ENCODE peak calls at places on chromosome 11, in ten cellular contexts. Y is spleen, J is tibial nerve, F is A549, Q is thyroid gland, A is GM12891, K is IMR-90, W is heart left ventricle, I is HCT116, D is HepG2. T is an unnamed sample.

GRCh38 chr11:113179181-113179701 is 135.1 kb upstream of the TTC12 start:
- DNase-seq in Y (no peak), J (no peak), F (no peak), Q (no peak), A (no peak), K (no peak), W (no peak), I (no peak), D (no peak), T (no peak)

GRCh38 chr11:82750643-82751139 is 17.0 kb upstream of the FAM181B start:
- DNase-seq in Y (no peak), J (no peak), F (no peak), Q (no peak), A (no peak), K (no peak), W (no peak), I (no peak), D (no peak), T (no peak)

GRCh38 chr11:70644343-70645060 is 246.2 kb downstream of the CTTN start:
- DNase-seq in Y (no peak), J (no peak), F (no peak), Q (no peak), A (no peak), K (no peak), W (no peak), I (no peak), D (no peak), T (no peak)

GRCh38 chr11:76629133-76629852 is 41.3 kb downstream of the LRRC32 start:
- DNase-seq in Y (no peak), J (peak), F (no peak), Q (peak), A (no peak), K (peak), W (peak), I (no peak), D (no peak), T (no peak)

GRCh38 chr11:36455658-36456111 is 54.4 kb downstream of the TRAF6 start:
- DNase-seq in Y (no peak), J (peak), F (peak), Q (peak), A (no peak), K (peak), W (peak), I (no peak), D (no peak), T (no peak)

GRCh38 chr11:112780351-112781043 is 180.7 kb upstream of the NCAM1 start:
- DNase-seq in Y (no peak), J (no peak), F (no peak), Q (no peak), A (no peak), K (peak), W (peak), I (no peak), D (no peak), T (no peak)

GRCh38 chr11:64848779-64849599 is 4.5 kb upstream of the CDC42BPG start:
- DNase-seq in Y (peak), J (no peak), F (no peak), Q (peak), A (no peak), K (no peak), W (no peak), I (no peak), D (no peak), T (no peak)

GRCh38 chr11:34548278-34548677 is 34.7 kb upstream of the ELF5 start:
- DNase-seq in Y (no peak), J (no peak), F (no peak), Q (peak), A (no peak), K (no peak), W (no peak), I (no peak), D (no peak), T (no peak)

GRCh38 chr11:104451193-104451592 is 287.2 kb upstream of the PDGFD start:
- DNase-seq in Y (no peak), J (no peak), F (no peak), Q (peak), A (no peak), K (no peak), W (peak), I (no peak), D (no peak), T (no peak)

GRCh38 chr11:44496391-44496790 is 69.1 kb upstream of the CD82 start:
- DNase-seq in Y (no peak), J (no peak), F (no peak), Q (no peak), A (no peak), K (no peak), W (no peak), I (no peak), D (no peak), T (no peak)

GRCh38 chr11:128324531-128325141 is 262.7 kb downstream of the ETS1 start:
- DNase-seq in Y (peak), J (no peak), F (no peak), Q (peak), A (no peak), K (no peak), W (no peak), I (no peak), D (no peak), T (no peak)

GRCh38 chr11:76694664-76695063 is 24.1 kb upstream of the LRRC32 start:
- DNase-seq in Y (no peak), J (no peak), F (peak), Q (no peak), A (no peak), K (peak), W (no peak), I (no peak), D (no peak), T (no peak)

GRCh38 chr11:71946144-71946571 is 17.3 kb downstream of the RNF121 start:
- DNase-seq in Y (no peak), J (no peak), F (peak), Q (no peak), A (no peak), K (peak), W (no peak), I (no peak), D (peak), T (peak)

GRCh38 chr11:68213555-68214172 is 568 bp upstream of the KMT5B start:
- DNase-seq in Y (peak), J (peak), F (peak), Q (peak), A (peak), K (peak), W (peak), I (peak), D (peak), T (peak)

GRCh38 chr11:68214173-68215086 is 1.3 kb upstream of the KMT5B start:
- DNase-seq in Y (peak), J (no peak), F (no peak), Q (peak), A (no peak), K (no peak), W (peak), I (no peak), D (no peak), T (no peak)

GRCh38 chr11:68211546-68211945 is 1.6 kb downstream of the KMT5B start:
- DNase-seq in Y (no peak), J (no peak), F (no peak), Q (peak), A (no peak), K (no peak), W (no peak), I (no peak), D (no peak), T (no peak)

GRCh38 chr11:68213135-68213515 is at the start of gene KMT5B:
- DNase-seq in Y (no peak), J (peak), F (no peak), Q (no peak), A (no peak), K (peak), W (peak), I (peak), D (no peak), T (peak)

GRCh38 chr11:68212421-68213134 is 518 bp downstream of the KMT5B start:
- DNase-seq in Y (peak), J (peak), F (peak), Q (peak), A (peak), K (peak), W (peak), I (peak), D (peak), T (peak)
- TF ChIP-seq POLR2A in Y (no peak), J (peak), F (peak), Q (peak), A (no peak), K (no peak), W (no peak), I (no peak), D (no peak), T (peak)

GRCh38 chr11:119014209-119014924 is 3.8 kb downstream of the RPS25 start:
- DNase-seq in Y (peak), J (no peak), F (no peak), Q (no peak), A (no peak), K (no peak), W (no peak), I (no peak), D (no peak), T (no peak)
- TF ChIP-seq POLR2A in Y (no peak), J (no peak), F (no peak), Q (no peak), A (peak), K (peak), W (no peak), I (no peak), D (no peak), T (peak)

GRCh38 chr11:111378773-111379499 is at the start of gene POU2AF1:
- DNase-seq in Y (peak), J (no peak), F (no peak), Q (peak), A (peak), K (peak), W (no peak), I (no peak), D (no peak), T (no peak)
- TF ChIP-seq POLR2A in Y (no peak), J (no peak), F (no peak), Q (peak), A (peak), K (no peak), W (no peak), I (no peak), D (no peak), T (no peak)

DNA sequence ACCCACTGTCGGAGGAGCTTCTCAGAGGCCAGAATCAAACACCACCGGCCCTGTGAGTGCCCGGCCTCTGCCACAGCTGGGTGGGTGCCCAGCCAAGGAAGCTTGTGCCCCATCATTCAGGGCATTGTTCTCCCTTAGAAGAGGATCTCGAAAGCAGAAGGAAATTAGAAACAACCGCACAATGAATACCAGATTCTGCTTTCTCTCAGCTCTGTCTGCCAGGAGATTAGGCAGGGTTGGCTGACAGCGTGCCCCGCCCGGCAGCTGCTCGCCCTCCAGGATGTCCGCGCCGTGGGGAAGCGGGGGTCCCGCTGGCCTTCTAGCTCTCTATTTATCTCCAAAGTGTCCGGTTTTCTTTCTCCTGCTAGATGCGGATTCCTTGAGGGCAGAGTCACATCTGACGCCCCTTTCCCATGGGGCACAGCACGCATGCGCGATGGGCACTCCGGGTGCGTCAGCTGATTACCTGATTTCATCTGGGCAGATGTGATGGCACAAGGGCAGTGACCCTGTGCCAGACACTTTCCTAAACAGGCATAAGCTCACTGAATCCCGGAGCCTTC is 25.5 kb downstream of the SCGB1A1 start:
- DNase-seq in Y (peak), J (peak), F (no peak), Q (peak), A (no peak), K (peak), W (peak), I (no peak), D (no peak), T (peak)
- TF ChIP-seq POLR2A in Y (no peak), J (no peak), F (no peak), Q (no peak), A (no peak), K (peak), W (no peak), I (no peak), D (no peak), T (peak)

GRCh38 chr11:121018746-121019145 is 5.2 kb upstream of the TBCEL start:
- DNase-seq in Y (no peak), J (no peak), F (no peak), Q (no peak), A (no peak), K (no peak), W (no peak), I (no peak), D (no peak), T (no peak)

GRCh38 chr11:121029813-121030445 is 6.0 kb downstream of the TBCEL start:
- DNase-seq in Y (no peak), J (no peak), F (no peak), Q (no peak), A (no peak), K (no peak), W (no peak), I (no peak), D (no peak), T (no peak)

GRCh38 chr11:121024989-121025388 is 1.1 kb downstream of the TBCEL start:
- DNase-seq in Y (no peak), J (no peak), F (no peak), Q (peak), A (peak), K (peak), W (peak), I (no peak), D (peak), T (peak)

GRCh38 chr11:121029153-121029552 is 5.3 kb downstream of the TBCEL start:
- DNase-seq in Y (no peak), J (no peak), F (no peak), Q (no peak), A (no peak), K (no peak), W (no peak), I (no peak), D (no peak), T (no peak)

DNA sequence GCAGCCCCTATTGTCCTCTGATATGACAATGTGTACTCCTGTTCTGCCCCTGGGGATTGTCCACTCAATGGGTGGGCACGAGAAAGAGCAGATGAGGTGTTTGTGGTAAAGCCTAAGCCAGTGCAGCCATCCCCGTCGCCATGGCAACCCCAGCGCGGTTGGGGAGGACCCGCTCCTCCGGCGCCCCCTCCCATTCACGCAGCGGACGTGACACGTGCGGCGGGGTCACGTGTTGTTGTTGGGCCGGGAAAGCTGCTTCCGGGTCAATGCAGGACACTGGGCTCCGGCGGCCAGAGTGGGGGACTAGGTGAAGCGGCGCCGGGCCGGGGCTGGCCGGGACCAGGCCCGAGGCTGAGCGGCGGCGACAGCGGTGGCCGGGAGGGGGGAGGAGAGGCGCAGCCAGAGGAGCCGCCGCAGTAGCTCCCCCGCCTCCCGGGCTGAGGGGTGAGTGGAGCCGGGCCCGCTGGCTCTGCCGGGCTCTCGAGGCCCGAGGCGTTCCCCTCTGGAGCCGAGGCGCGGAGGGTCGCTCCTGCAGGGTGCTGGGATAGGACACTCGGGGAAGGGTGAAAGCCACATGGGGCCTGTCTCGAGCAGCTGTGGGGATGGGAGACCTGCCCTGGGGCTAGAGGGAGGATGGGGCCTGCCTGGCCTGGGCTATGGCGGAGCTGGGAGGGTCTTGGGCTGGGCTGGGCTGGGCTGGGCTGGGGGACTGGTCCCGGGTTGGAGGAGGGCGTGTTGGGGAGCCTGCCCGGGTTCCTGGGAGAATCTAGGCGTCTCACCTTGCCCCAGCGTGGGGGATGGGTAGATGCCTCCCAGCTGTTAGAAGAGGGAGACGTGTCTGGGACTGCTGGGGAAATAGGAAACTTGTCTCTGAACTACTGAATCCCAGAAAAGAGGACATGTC is at the start of gene TBCEL:
- DNase-seq in Y (peak), J (peak), F (peak), Q (peak), A (peak), K (peak), W (peak), I (peak), D (peak), T (peak)
- TF ChIP-seq POLR2A in Y (no peak), J (no peak), F (peak), Q (peak), A (no peak), K (peak), W (peak), I (peak), D (peak), T (peak)

GRCh38 chr11:1750481-1750839 is at the start of gene IFITM10:
- DNase-seq in Y (no peak), J (no peak), F (no peak), Q (no peak), A (no peak), K (no peak), W (no peak), I (no peak), D (no peak), T (peak)
- TF ChIP-seq POLR2A in Y (no peak), J (no peak), F (no peak), Q (no peak), A (no peak), K (no peak), W (no peak), I (no peak), D (peak), T (peak)

GRCh38 chr11:78188809-78189724 is at the start of gene USP35:
- DNase-seq in Y (peak), J (no peak), F (no peak), Q (no peak), A (no peak), K (no peak), W (no peak), I (no peak), D (no peak), T (no peak)

GRCh38 chr11:78187366-78188011 is 937 bp downstream of the KCTD21 start:
- DNase-seq in Y (no peak), J (no peak), F (no peak), Q (no peak), A (no peak), K (no peak), W (peak), I (no peak), D (no peak), T (no peak)

GRCh38 chr11:78189851-78190250 is 1.1 kb downstream of the USP35 start:
- DNase-seq in Y (peak), J (no peak), F (no peak), Q (no peak), A (no peak), K (no peak), W (no peak), I (no peak), D (no peak), T (no peak)

GRCh38 chr11:78190374-78190773 is 1.7 kb downstream of the USP35 start:
- DNase-seq in Y (peak), J (no peak), F (no peak), Q (no peak), A (no peak), K (no peak), W (no peak), I (no peak), D (no peak), T (no peak)

DNA sequence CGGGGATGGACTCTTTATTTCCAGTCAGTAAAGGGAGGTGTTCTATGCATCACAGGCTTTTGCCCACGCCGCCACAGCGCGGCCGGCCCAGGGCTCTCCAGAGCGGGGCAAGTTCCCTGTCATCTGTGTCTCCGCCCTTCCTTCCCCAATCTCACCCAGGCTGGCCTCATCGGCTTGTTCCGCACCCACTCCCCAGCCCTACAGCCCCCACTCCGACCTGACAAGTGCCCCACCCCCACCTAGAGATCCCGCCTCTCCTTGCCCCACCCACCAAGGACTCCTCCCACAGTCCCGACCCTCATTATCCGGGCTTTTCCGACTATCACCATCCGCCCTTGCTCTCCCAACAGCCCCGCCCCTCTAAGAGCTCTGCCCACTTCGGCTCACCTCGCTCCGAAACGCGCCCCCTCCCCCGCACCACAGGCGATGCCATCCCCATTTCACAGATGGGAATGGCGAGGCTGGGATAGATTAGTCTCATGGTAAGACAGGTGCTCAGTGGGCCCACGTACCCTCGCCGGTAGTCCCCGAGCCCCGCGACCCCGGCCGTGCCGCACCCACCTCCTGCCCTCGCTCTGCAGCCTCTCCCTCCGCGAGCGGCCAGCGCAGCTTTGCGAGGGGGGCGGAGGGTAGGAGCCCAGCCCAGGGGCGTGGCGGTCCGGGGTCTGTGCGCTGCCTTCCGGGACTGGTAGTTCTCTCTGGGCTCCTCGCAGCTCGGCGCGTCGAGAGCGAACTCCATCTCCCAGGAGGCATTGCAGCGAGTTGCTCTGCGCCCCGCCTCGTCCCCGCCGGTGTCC is at the start of gene KCTD21:
- DNase-seq in Y (peak), J (peak), F (peak), Q (peak), A (peak), K (peak), W (peak), I (peak), D (peak), T (peak)
- TF ChIP-seq POLR2A in Y (peak), J (peak), F (peak), Q (peak), A (no peak), K (peak), W (peak), I (no peak), D (peak), T (peak)

GRCh38 chr11:62889484-62890437 is 9.1 kb downstream of the SLC3A2 start:
- DNase-seq in Y (no peak), J (no peak), F (peak), Q (no peak), A (no peak), K (peak), W (no peak), I (no peak), D (peak), T (no peak)
- TF ChIP-seq POLR2A in Y (no peak), J (no peak), F (peak), Q (no peak), A (peak), K (peak), W (no peak), I (no peak), D (peak), T (peak)

GRCh38 chr11:927871-928270 is 2.2 kb downstream of the AP2A2 start:
- DNase-seq in Y (no peak), J (no peak), F (no peak), Q (no peak), A (no peak), K (no peak), W (no peak), I (no peak), D (no peak), T (no peak)

GRCh38 chr11:924406-925157 is 1.1 kb upstream of the AP2A2 start:
- DNase-seq in Y (no peak), J (no peak), F (no peak), Q (peak), A (no peak), K (no peak), W (no peak), I (no peak), D (no peak), T (no peak)

GRCh38 chr11:925496-926301 is at the start of gene AP2A2:
- DNase-seq in Y (peak), J (peak), F (peak), Q (peak), A (peak), K (peak), W (peak), I (peak), D (peak), T (peak)

GRCh38 chr11:925158-925495 is 543 bp upstream of the AP2A2 start:
- DNase-seq in Y (no peak), J (no peak), F (no peak), Q (peak), A (no peak), K (no peak), W (peak), I (no peak), D (no peak), T (no peak)

GRCh38 chr11:926341-926916 is 759 bp downstream of the AP2A2 start:
- DNase-seq in Y (no peak), J (peak), F (peak), Q (peak), A (no peak), K (peak), W (peak), I (peak), D (no peak), T (no peak)
- TF ChIP-seq POLR2A in Y (no peak), J (no peak), F (no peak), Q (no peak), A (no peak), K (no peak), W (no peak), I (no peak), D (no peak), T (no peak)